ENCODE peak calls at places on chromosomes 16 and 17, in five cellular contexts. J is ACHN, U is lung microvascular endothelial cell, X is T-helper 17 cell, O is GM04504. H is an unnamed sample.

GRCh38 chr17:43006639-43007551 is at the start of gene IFI35:
- DNase-seq in X (peak), U (peak), O (peak), J (peak), H (peak)

GRCh38 chr17:21089145-21089544 is 37.6 kb upstream of the DHRS7B start:
- DNase-seq in O (peak), X (no peak), U (no peak), J (peak), H (peak)

GRCh38 chr17:77815127-77815905 is 143.2 kb upstream of the TNRC6C start:
- DNase-seq in U (no peak), O (no peak), X (no peak), J (no peak), H (no peak)

GRCh38 chr16:23670137-23670776 is 8.4 kb upstream of the PLK1 start:
- DNase-seq in X (no peak), J (peak), O (peak), U (peak), H (peak)

GRCh38 chr16:86783626-86784266 is 205.4 kb downstream of the FOXL1 start:
- DNase-seq in O (no peak), U (no peak), X (no peak), J (peak), H (no peak)

GRCh38 chr17:11384131-11384530 is 143.1 kb downstream of the SHISA6 start:
- DNase-seq in J (no peak), X (no peak), O (no peak), U (no peak), H (no peak)

GRCh38 chr16:85126731-85127662 is 14.7 kb upstream of the CIBAR2 start:
- DNase-seq in U (peak), J (no peak), X (no peak), O (no peak), H (peak)

GRCh38 chr17:45291170-45291805 is 25.5 kb downstream of the MAP3K14 start:
- DNase-seq in U (no peak), O (no peak), X (no peak), J (no peak), H (no peak)

GRCh38 chr17:27616414-27616813 is 14.6 kb upstream of the LGALS9 start:
- DNase-seq in U (no peak), X (no peak), O (no peak), J (no peak), H (no peak)

GRCh38 chr17:36899250-36900129 is 37.8 kb upstream of the LHX1 start:
- DNase-seq in X (no peak), J (peak), O (no peak), U (no peak), H (no peak)

GRCh38 chr17:42720996-42721583 is 23.8 kb downstream of the EZH1 start:
- DNase-seq in X (no peak), O (peak), J (peak), U (peak), H (peak)

GRCh38 chr16:28217326-28217725 is 5.6 kb upstream of the XPO6 start:
- DNase-seq in U (no peak), O (no peak), X (no peak), J (no peak), H (no peak)